ENCODE peak calls at places on chromosomes 12 and 14, in seven cellular contexts. P, O, S, F, X, L and Y are unnamed samples. For H3K4me1, the result is how much of the 10 kb centered on the place peaks cover.

GRCh38 chr12:14613718-14614117 is 46.0 kb upstream of the PLBD1 start:
- DNase-seq in X (no peak), P (no peak), O (no peak), S (no peak), L (no peak), F (peak), Y (no peak)

GRCh38 chr12:131912526-131913274 is 16.4 kb upstream of the PUS1 start:
- DNase-seq in S (no peak), P (peak), L (no peak), F (peak), X (peak), O (peak), Y (peak)

GRCh38 chr14:106625181-106625580 is 1098.8 kb downstream of the TMEM121 start:
- DNase-seq in L (no peak), X (no peak), S (no peak), O (no peak), F (no peak), P (no peak), Y (no peak)

GRCh38 chr14:85421166-85421877 is 108.6 kb upstream of the FLRT2 start:
- DNase-seq in O (no peak), L (no peak), S (no peak), F (peak), X (no peak), P (no peak), Y (no peak)

GRCh38 chr12:123519151-123520001 is 14.1 kb downstream of the RILPL1 start:
- DNase-seq in O (no peak), P (peak), X (peak), L (peak), S (no peak), F (peak), Y (peak)

GRCh38 chr12:77947746-77948145 is 117.1 kb downstream of the NAV3 start:
- DNase-seq in O (no peak), X (no peak), F (no peak), P (no peak), S (no peak), L (no peak), Y (no peak)

GRCh38 chr12:66405395-66405794 is 103.1 kb downstream of the HELB start:
- DNase-seq in O (no peak), P (no peak), L (no peak), S (no peak), X (no peak), F (peak), Y (no peak)

GRCh38 chr14:24426912-24427536 is 2.4 kb downstream of the CBLN3 start:
- DNase-seq in S (no peak), L (no peak), O (peak), P (no peak), X (no peak), F (no peak), Y (no peak)

GRCh38 chr14:79699206-79699605 is 512.1 kb downstream of the DIO2 start:
- DNase-seq in O (no peak), P (no peak), S (no peak), L (no peak), F (no peak), X (no peak), Y (no peak)

GRCh38 chr12:49552014-49552413 is 13.2 kb downstream of the KCNH3 start:
- DNase-seq in S (no peak), X (no peak), F (peak), P (no peak), L (no peak), O (no peak), Y (no peak)

GRCh38 chr12:46233418-46233817 is 35.4 kb downstream of the SLC38A1 start:
- DNase-seq in P (no peak), L (no peak), X (no peak), O (no peak), S (no peak), F (no peak), Y (no peak)

GRCh38 chr14:51547260-51547659 is 104.5 kb upstream of the FRMD6 start:
- DNase-seq in L (no peak), O (peak), F (peak), X (no peak), S (no peak), P (peak), Y (peak)

GRCh38 chr12:4270670-4271432 is 2.7 kb upstream of the CCND2 start:
- DNase-seq in S (no peak), P (no peak), F (no peak), O (peak), L (peak), X (peak), Y (peak)

GRCh38 chr12:56521590-56522371 is at the start of gene RBMS2:
- DNase-seq in S (peak), L (peak), X (peak), F (peak), O (peak), P (peak), Y (peak)

GRCh38 chr12:6332459-6332858 is 9.4 kb downstream of the TNFRSF1A start:
- DNase-seq in S (no peak), X (no peak), P (no peak), O (no peak), L (no peak), F (peak), Y (no peak)

GRCh38 chr14:100849432-100849831 is 23.5 kb downstream of the MEG3 start:
- DNase-seq in F (no peak), P (no peak), L (no peak), X (no peak), O (no peak), S (no peak), Y (no peak)

GRCh38 chr14:96249016-96249415 is 7.0 kb upstream of the BDKRB1 start:
- DNase-seq in X (no peak), F (peak), O (no peak), P (no peak), L (no peak), S (no peak), Y (no peak)

GRCh38 chr14:60649815-60650381 is 621 bp upstream of the SIX1 start:
- DNase-seq in O (no peak), P (no peak), X (no peak), S (no peak), F (peak), L (no peak), Y (no peak)

GRCh38 chr12:38890102-38890501 is 15.3 kb downstream of the CPNE8 start:
- DNase-seq in S (no peak), L (no peak), P (no peak), F (no peak), X (no peak), O (no peak), Y (no peak)

GRCh38 chr12:38886931-38887330 is 18.5 kb downstream of the CPNE8 start:
- DNase-seq in O (no peak), X (no peak), F (no peak), S (no peak), L (no peak), P (no peak), Y (no peak)

GRCh38 chr12:38892090-38892786 is 13.2 kb downstream of the CPNE8 start:
- DNase-seq in F (peak), O (peak), L (no peak), S (no peak), X (no peak), P (no peak), Y (no peak)

GRCh38 chr12:38887770-38888169 is 17.6 kb downstream of the CPNE8 start:
- DNase-seq in P (no peak), F (no peak), X (no peak), L (no peak), O (no peak), S (no peak), Y (no peak)

DNA sequence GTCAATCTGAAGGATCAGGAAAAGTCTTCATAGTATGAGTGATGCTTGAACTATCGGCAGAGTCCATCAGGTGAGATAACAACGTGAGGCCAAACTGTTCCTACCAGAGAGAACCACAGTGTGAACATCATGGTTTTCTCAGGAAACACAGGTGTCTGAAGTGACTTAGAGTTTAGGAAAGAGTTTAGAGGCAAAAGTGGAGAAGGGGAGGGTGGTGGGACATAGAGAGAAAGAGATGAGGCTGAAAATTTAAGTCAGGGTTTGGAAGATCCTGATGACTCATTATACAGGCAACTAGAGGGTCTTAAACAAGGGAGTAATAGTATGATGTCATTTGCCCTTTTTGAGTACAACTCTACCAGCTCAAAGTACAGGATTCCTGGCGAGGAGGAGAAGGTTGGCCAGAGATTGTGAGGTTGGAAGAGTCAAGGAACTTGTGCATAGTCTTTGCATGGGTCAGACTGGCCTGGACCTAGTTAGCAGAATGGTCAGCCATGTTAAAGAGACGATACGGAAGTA is 16.0 kb downstream of the CPNE8 start:
- DNase-seq in F (no peak), O (no peak), S (no peak), L (no peak), P (no peak), X (no peak), Y (no peak)
- H3K4me1 ChIP-seq in F (under half), O (under half), S (under half), L (under half), P (under half), X (under half), Y (under half)

GRCh38 chr14:87264796-87265195 is 728.2 kb downstream of the GALC start:
- DNase-seq in X (no peak), F (no peak), L (no peak), S (no peak), P (no peak), O (no peak), Y (no peak)

GRCh38 chr14:87261621-87262020 is 731.4 kb downstream of the GALC start:
- DNase-seq in S (no peak), X (no peak), F (peak), L (no peak), O (no peak), P (no peak), Y (no peak)

GRCh38 chr14:87268997-87269396 is 724.0 kb downstream of the GALC start:
- DNase-seq in S (no peak), O (no peak), F (no peak), L (no peak), X (no peak), P (no peak), Y (no peak)

GRCh38 chr14:87260460-87260859 is 732.5 kb downstream of the GALC start:
- DNase-seq in L (no peak), X (no peak), O (no peak), S (no peak), P (no peak), F (no peak), Y (no peak)

GRCh38 chr14:87264386-87264785 is 728.6 kb downstream of the GALC start:
- DNase-seq in S (no peak), P (no peak), F (peak), L (no peak), O (no peak), X (no peak), Y (no peak)
- H3K27ac ChIP-seq in S (no peak), P (no peak), F (peak), L (no peak), O (no peak), X (no peak), Y (no peak)

GRCh38 chr14:36662258-36662542 is 540 bp downstream of the PAX9 start:
- DNase-seq in S (no peak), X (peak), L (no peak), P (no peak), O (no peak), F (no peak), Y (no peak)
- H3K4me3 ChIP-seq in S (no peak), X (no peak), L (peak), P (peak), O (peak), F (peak), Y (peak)

GRCh38 chr12:52044284-52044983 is 6.8 kb upstream of the NR4A1 start:
- DNase-seq in L (peak), O (no peak), F (no peak), P (peak), S (no peak), X (peak), Y (peak)
- H3K4me1 ChIP-seq in L (half or more), O (under half), F (under half), P (under half), S (under half), X (under half), Y (under half)

GRCh38 chr12:107512391-107512790 is 173.2 kb upstream of the PWP1 start:
- DNase-seq in P (no peak), F (no peak), X (no peak), O (no peak), L (no peak), S (no peak), Y (no peak)

GRCh38 chr12:107513184-107513583 is 172.4 kb upstream of the PWP1 start:
- DNase-seq in L (no peak), O (no peak), S (no peak), F (no peak), X (no peak), P (no peak), Y (no peak)

GRCh38 chr12:107513636-107514400 is 171.8 kb upstream of the PWP1 start:
- DNase-seq in O (no peak), X (no peak), L (no peak), F (no peak), S (no peak), P (no peak), Y (no peak)

GRCh38 chr12:107515446-107515958 is 170.1 kb upstream of the PWP1 start:
- DNase-seq in L (no peak), F (peak), X (no peak), P (peak), S (no peak), O (no peak), Y (no peak)

DNA sequence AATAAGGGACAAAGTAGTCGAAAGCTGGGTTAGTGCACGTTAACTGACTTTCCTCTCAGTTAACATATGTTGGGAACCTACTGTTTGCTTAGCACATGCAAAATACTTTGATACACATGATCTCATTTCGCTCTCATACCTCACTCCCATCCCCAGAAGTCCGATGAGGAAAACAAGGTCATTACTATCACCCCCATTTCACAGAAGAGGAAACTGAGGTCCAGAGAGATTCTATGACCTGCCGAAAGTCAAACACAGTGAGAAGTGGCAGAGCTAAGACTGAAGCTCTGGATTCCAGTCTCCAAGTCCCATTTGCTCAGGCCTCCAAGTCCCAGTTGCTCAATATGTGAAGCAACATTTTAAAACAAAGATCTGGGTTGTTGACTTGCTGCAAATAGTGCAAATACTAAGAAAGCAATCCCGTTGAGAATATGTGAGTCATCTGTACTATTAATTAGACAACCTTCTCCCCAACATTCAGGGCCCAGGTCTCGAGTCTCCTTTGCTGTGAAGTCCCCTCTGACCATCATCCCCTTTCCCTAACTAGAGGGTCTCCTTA is 170.6 kb upstream of the PWP1 start:
- DNase-seq in L (no peak), S (no peak), X (no peak), F (no peak), O (no peak), P (no peak), Y (no peak)
- H3K27ac ChIP-seq in L (no peak), S (no peak), X (no peak), F (peak), O (no peak), P (no peak), Y (peak)

GRCh38 chr12:125408718-125409117 is 343.5 kb downstream of the AACS start:
- DNase-seq in L (no peak), O (no peak), S (no peak), X (no peak), F (no peak), P (no peak), Y (no peak)

GRCh38 chr12:125406131-125406530 is 340.9 kb downstream of the AACS start:
- DNase-seq in L (no peak), S (no peak), P (no peak), X (no peak), F (no peak), O (no peak), Y (no peak)

GRCh38 chr12:125403843-125404242 is 338.6 kb downstream of the AACS start:
- DNase-seq in O (no peak), X (no peak), L (no peak), F (no peak), S (no peak), P (no peak), Y (no peak)

GRCh38 chr12:125399489-125399888 is 334.3 kb downstream of the AACS start:
- DNase-seq in F (no peak), X (no peak), P (no peak), S (no peak), L (no peak), O (no peak), Y (no peak)

GRCh38 chr12:125403145-125403789 is 338.0 kb downstream of the AACS start:
- DNase-seq in F (peak), P (no peak), X (no peak), L (no peak), S (no peak), O (no peak), Y (no peak)
- H3K4me3 ChIP-seq in F (no peak), P (no peak), X (no peak), L (no peak), S (no peak), O (no peak), Y (no peak)

DNA sequence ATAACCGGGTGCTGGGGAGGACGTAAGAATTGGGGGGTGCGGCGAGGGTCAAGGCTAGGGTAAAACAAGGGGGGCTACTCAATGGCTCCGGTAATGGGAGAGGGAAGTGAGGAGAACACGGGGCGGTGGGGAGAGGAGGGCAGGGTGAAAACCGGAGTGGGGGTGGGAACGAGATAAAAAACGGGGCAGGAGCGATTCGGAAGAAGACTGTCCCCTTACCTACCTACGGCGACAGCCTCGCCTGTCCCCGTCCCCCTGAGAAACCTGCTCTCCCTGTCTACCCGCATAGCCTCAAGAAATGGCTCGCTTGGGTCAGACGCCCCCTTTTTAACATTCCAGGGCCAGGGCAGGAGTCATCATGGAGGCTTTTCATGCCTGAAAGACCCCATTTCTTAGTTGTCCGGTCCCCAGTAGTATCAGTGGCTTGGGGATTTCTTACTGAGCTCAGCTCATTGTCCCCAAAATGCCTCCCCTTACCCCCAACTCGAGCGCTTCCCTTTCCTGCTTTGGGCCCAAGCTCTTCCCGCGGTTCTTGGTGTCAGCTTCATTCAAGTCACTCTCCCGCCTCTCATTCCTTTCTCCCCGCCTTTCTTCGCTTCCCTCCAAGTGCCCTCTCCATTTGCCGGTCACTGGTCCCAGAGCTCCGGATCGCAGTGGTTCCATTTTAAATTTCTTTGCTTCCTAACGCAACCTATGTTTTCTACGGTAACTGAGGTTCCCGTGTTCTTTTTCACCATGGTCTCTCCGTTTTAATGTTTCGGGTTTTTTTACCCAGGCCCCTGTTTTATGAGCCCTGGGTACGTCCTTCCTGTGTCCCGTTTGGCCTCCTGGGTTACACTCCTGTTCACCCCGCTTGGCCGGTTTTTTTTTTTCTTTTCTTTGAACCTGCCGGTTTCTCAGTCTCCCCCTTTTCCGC is 1.2 kb upstream of the WSB2 start:
- DNase-seq in S (no peak), F (peak), O (peak), P (no peak), X (peak), L (peak), Y (peak)
- H3K4me1 ChIP-seq in S (under half), F (under half), O (under half), P (under half), X (under half), L (under half), Y (under half)

DNA sequence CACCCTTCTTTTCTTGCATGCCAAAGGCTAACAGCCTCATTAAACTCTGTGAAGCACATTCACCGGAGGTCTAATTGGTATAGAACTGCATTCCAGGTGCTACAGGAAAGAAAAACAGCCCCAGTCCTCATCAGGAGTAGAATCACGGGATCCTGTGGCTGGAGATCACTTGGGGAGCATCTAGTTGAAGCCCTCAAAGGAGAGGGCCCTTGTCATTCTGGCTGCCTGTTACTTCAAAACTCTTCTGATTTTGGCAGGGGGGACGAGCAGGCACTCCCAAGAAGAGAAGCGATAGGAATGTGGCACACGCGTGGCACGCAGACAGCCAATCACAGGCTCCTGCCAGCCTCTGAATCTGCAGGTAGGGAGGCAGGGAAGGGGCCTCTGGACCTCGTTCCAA is 154.3 kb downstream of the TTC7B start:
- DNase-seq in X (no peak), S (no peak), O (no peak), L (peak), P (no peak), F (no peak), Y (no peak)
- H3K27ac ChIP-seq in X (no peak), S (no peak), O (no peak), L (peak), P (no peak), F (no peak), Y (peak)